ENCODE peak calls at places on chromosomes 3 and 15, in eight cellular contexts. Q is stimulated activated CD4-positive, alpha-beta T cell treated with anti-CD3 and anti-CD28 coated beads, Interleukin-1b, Interleukin-23, amount 100 ng/mL, for 48 hours; T is foreskin melanocyte; O is upper lobe of left lung; A is BJ; B is neural crest cell; W is caudate nucleus; U is HEK293T. V is an unnamed sample.

GRCh38 chr3:94032187-94032586 is 3.8 kb upstream of the STX19 start:
- DNase-seq in Q (no peak), T (no peak), O (no peak), A (no peak), B (no peak), W (no peak), U (no peak), V (no peak)

GRCh38 chr3:134796313-134797079 is 1.4 kb downstream of the EPHB1 start:
- DNase-seq in Q (no peak), T (no peak), O (peak), A (no peak), B (peak), W (no peak), U (peak), V (no peak)

GRCh38 chr3:11221818-11222217 is 50.4 kb upstream of the ATG7 start:
- DNase-seq in Q (no peak), T (no peak), O (no peak), A (no peak), B (no peak), W (no peak), U (no peak), V (no peak)

GRCh38 chr3:156668073-156668763 is 6.2 kb upstream of the TIPARP start:
- DNase-seq in Q (no peak), T (no peak), O (no peak), A (no peak), B (no peak), W (no peak), U (no peak), V (no peak)

GRCh38 chr3:71254658-71255057 is 328.9 kb downstream of the FOXP1 start:
- DNase-seq in Q (no peak), T (no peak), O (no peak), A (no peak), B (no peak), W (no peak), U (no peak), V (no peak)

GRCh38 chr3:118146658-118147375 is 887.8 kb downstream of the IGSF11 start:
- DNase-seq in Q (no peak), T (no peak), O (no peak), A (no peak), B (no peak), W (no peak), U (no peak), V (no peak)

GRCh38 chr3:51681453-51681852 is 10.4 kb downstream of the TEX264 start:
- DNase-seq in Q (no peak), T (peak), O (no peak), A (no peak), B (no peak), W (no peak), U (no peak), V (no peak)

GRCh38 chr3:185151101-185151958 is 1.5 kb downstream of the C3orf70 start:
- DNase-seq in Q (no peak), T (no peak), O (no peak), A (no peak), B (no peak), W (no peak), U (no peak), V (no peak)

GRCh38 chr3:152268501-152269422 is at the start of gene MBNL1:
- DNase-seq in Q (peak), T (peak), O (peak), A (no peak), B (peak), W (peak), U (peak), V (peak)

GRCh38 chr15:86139828-86140227 is 60.2 kb downstream of the AGBL1 start:
- DNase-seq in Q (peak), T (no peak), O (no peak), A (no peak), B (peak), W (no peak), U (peak), V (no peak)

GRCh38 chr3:23720059-23720458 is 85.7 kb upstream of the UBE2E1 start:
- DNase-seq in Q (no peak), T (no peak), O (no peak), A (no peak), B (no peak), W (no peak), U (no peak), V (no peak)

GRCh38 chr3:126828306-126828705 is 124.3 kb downstream of the CHCHD6 start:
- DNase-seq in Q (no peak), T (no peak), O (no peak), A (no peak), B (no peak), W (no peak), U (no peak), V (no peak)

GRCh38 chr3:98962189-98962930 is 60.9 kb upstream of the DCBLD2 start:
- DNase-seq in Q (no peak), T (peak), O (no peak), A (peak), B (no peak), W (no peak), U (no peak), V (no peak)

GRCh38 chr15:25863067-25863967 is at the start of gene ATP10A:
- DNase-seq in Q (peak), T (peak), O (peak), A (no peak), B (peak), W (no peak), U (no peak), V (no peak)

GRCh38 chr3:126109146-126109859 is 25.4 kb upstream of the SLC41A3 start:
- DNase-seq in Q (no peak), T (no peak), O (no peak), A (no peak), B (no peak), W (no peak), U (no peak), V (no peak)

GRCh38 chr3:160403796-160404510 is 4.5 kb downstream of the SMC4 start:
- DNase-seq in Q (no peak), T (peak), O (no peak), A (no peak), B (no peak), W (no peak), U (no peak), V (no peak)

GRCh38 chr3:194156095-194156494 is 20.1 kb downstream of the HES1 start:
- DNase-seq in Q (no peak), T (no peak), O (no peak), A (no peak), B (no peak), W (no peak), U (no peak), V (no peak)

GRCh38 chr3:141797167-141797773 is 34.1 kb downstream of the GRK7 start:
- DNase-seq in Q (peak), T (no peak), O (peak), A (no peak), B (peak), W (no peak), U (no peak), V (peak)

V was measured in iPS DF 19.7.